ENCODE peak calls at places on chromosomes 2 and 18, in seven cellular contexts. V is A549, S is stomach, Z is tibial nerve, M is suprapubic skin, E is ovary, D is H1. G is an unnamed sample.
A peak's percentile ranks its signal among the peaks of the same experiment; 100 is the strongest.

GRCh38 chr2:239916205-239917127 is 108.7 kb downstream of the NDUFA10 start:
- DNase-seq in V (no peak), S (peak; percentile 45), Z (no peak), M (peak; percentile 43), E (no peak), D (peak; percentile 30), G (no peak)

GRCh38 chr2:11073251-11073650 is 82.0 kb upstream of the SLC66A3 start:
- DNase-seq in V (no peak), S (peak; percentile 42), Z (no peak), M (no peak), E (peak; percentile 54), D (peak; percentile 83), G (peak; percentile 52)

GRCh38 chr2:9811679-9812511 is 31.4 kb upstream of the TAF1B start:
- DNase-seq in V (no peak), S (peak; percentile 24), Z (no peak), M (no peak), E (no peak), D (peak; percentile 24), G (no peak)

GRCh38 chr2:187493877-187494568 is 46.0 kb upstream of the CALCRL start:
- DNase-seq in V (no peak), S (no peak), Z (no peak), M (no peak), E (no peak), D (no peak), G (no peak)

GRCh38 chr2:8229546-8229986 is 452.3 kb upstream of the ID2 start:
- DNase-seq in V (no peak), S (peak; percentile 42), Z (peak; percentile 53), M (no peak), E (peak; percentile 74), D (no peak), G (peak; percentile 41)

GRCh38 chr18:22106536-22107292 is 62.7 kb upstream of the GATA6 start:
- DNase-seq in V (no peak), S (peak; percentile 62), Z (no peak), M (no peak), E (no peak), D (no peak), G (no peak)

GRCh38 chr18:77208969-77209368 is 40.7 kb upstream of the GALR1 start:
- DNase-seq in V (no peak), S (peak; percentile 49), Z (no peak), M (peak; percentile 65), E (no peak), D (no peak), G (peak; percentile 57)

GRCh38 chr2:158724803-158725271 is 70.3 kb upstream of the DAPL1 start:
- DNase-seq in V (peak; percentile 16), S (peak; percentile 60), Z (no peak), M (no peak), E (no peak), D (no peak), G (no peak)

GRCh38 chr2:187684181-187684580 is 129.9 kb upstream of the TFPI start:
- DNase-seq in V (no peak), S (no peak), Z (no peak), M (no peak), E (no peak), D (no peak), G (no peak)

GRCh38 chr2:150621800-150622199 is 134.3 kb upstream of the RND3 start:
- DNase-seq in V (no peak), S (no peak), Z (no peak), M (no peak), E (no peak), D (no peak), G (no peak)

GRCh38 chr2:26618611-26619010 is 22.6 kb downstream of the CIB4 start:
- DNase-seq in V (no peak), S (no peak), Z (no peak), M (peak; percentile 32), E (no peak), D (peak; percentile 35), G (no peak)

GRCh38 chr2:1742680-1743395 is 1.5 kb downstream of the PXDN start:
- DNase-seq in V (peak; percentile 67), S (peak; percentile 36), Z (peak; percentile 82), M (peak; percentile 83), E (peak; percentile 87), D (peak; percentile 83), G (peak; percentile 70)

GRCh38 chr18:8045890-8046289 is 478.8 kb downstream of the PTPRM start:
- DNase-seq in V (no peak), S (no peak), Z (no peak), M (no peak), E (no peak), D (no peak), G (no peak)

GRCh38 chr2:70261501-70261900 is 3.6 kb downstream of the PCYOX1 start:
- DNase-seq in V (no peak), S (no peak), Z (no peak), M (no peak), E (no peak), D (no peak), G (no peak)

GRCh38 chr2:61090386-61090921 is 24.8 kb downstream of the SANBR start:
- DNase-seq in V (no peak), S (no peak), Z (no peak), M (no peak), E (no peak), D (no peak), G (no peak)

GRCh38 chr2:188495990-188496431 is 204.3 kb downstream of the GULP1 start:
- DNase-seq in V (no peak), S (no peak), Z (no peak), M (no peak), E (no peak), D (no peak), G (no peak)

GRCh38 chr2:24122356-24123211 is 550 bp downstream of the PFN4 start:
- DNase-seq in V (peak; percentile 20), S (no peak), Z (no peak), M (no peak), E (no peak), D (no peak), G (no peak)

GRCh38 chr2:176567361-176567760 is 298.1 kb downstream of the MTX2 start:
- DNase-seq in V (no peak), S (no peak), Z (no peak), M (no peak), E (no peak), D (no peak), G (no peak)

GRCh38 chr2:186543561-186544131 is 46.2 kb upstream of the ITGAV start:
- DNase-seq in V (no peak), S (no peak), Z (no peak), M (no peak), E (no peak), D (no peak), G (no peak)

GRCh38 chr2:62197609-62198236 is 1.8 kb downstream of the B3GNT2 start:
- DNase-seq in V (peak; percentile 41), S (peak; percentile 38), Z (no peak), M (no peak), E (peak; percentile 32), D (peak; percentile 62), G (peak; percentile 62)

GRCh38 chr18:75874401-75875093 is 447.0 kb upstream of the SMIM21 start:
- DNase-seq in V (no peak), S (no peak), Z (no peak), M (no peak), E (no peak), D (no peak), G (no peak)

GRCh38 chr2:19614066-19614465 is 255.6 kb upstream of the OSR1 start:
- DNase-seq in V (no peak), S (no peak), Z (no peak), M (no peak), E (no peak), D (no peak), G (no peak)

GRCh38 chr2:66432801-66433694 is 1.9 kb upstream of the MEIS1 start:
- DNase-seq in V (peak; percentile 95), S (peak; percentile 88), Z (peak; percentile 81), M (peak; percentile 93), E (peak; percentile 90), D (peak; percentile 88), G (peak; percentile 70)

GRCh38 chr18:21330122-21330701 is 88.2 kb downstream of the GREB1L start:
- DNase-seq in V (peak; percentile 9), S (peak; percentile 32), Z (peak; percentile 11), M (no peak), E (peak; percentile 27), D (no peak), G (no peak)

GRCh38 chr2:111698743-111699554 is 185.0 kb downstream of the ANAPC1 start:
- DNase-seq in V (peak; percentile 95), S (peak; percentile 70), Z (peak; percentile 70), M (peak; percentile 81), E (no peak), D (no peak), G (peak; percentile 89)
- TF ChIP-seq EP300 in V (peak; percentile 82), S (no peak), Z (peak; percentile 86), M (no peak), E (no peak), D (no peak), G (no peak)

DNA sequence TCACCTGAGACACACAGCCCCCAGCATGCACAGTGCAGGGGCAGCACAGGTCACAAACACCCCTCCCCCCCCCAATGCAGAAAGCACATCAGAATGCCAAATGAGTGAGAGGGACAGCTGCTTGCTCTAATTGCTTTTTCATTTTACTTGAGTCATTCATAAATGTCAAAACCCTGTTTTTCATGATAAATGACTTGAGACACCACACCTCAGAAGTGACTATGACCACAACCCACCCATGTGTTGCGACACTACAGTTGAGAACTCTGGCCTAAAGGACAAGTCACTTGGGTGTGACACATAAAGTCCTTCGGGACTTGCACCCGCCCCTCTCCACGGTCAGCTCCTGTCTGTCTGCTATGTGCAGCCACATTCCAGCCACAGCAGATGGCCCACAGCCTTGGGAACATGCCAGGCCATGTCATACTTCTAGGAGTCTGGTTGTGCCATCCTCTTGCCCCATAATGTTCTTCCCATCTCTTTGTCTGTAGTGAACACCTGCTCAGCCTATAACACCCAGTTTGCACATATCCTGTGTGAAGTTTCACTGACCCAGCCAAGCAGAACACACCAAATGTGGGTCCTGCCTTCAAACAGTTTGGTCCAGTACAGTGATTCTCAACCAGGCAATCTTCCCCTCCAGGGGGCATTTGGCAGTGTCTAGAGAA is 30.2 kb upstream of the RIOK3 start:
- DNase-seq in V (peak; percentile 20), S (peak; percentile 57), Z (no peak), M (peak; percentile 73), E (no peak), D (peak; percentile 28), G (peak; percentile 77)
- TF ChIP-seq EP300 in V (no peak), S (no peak), Z (no peak), M (no peak), E (no peak), D (no peak), G (no peak)

GRCh38 chr2:232890896-232891601 is 21.0 kb downstream of the SNORC start:
- DNase-seq in V (no peak), S (peak; percentile 24), Z (no peak), M (peak; percentile 64), E (no peak), D (peak; percentile 82), G (no peak)
- TF ChIP-seq EP300 in V (no peak), S (no peak), Z (no peak), M (no peak), E (no peak), D (peak; percentile 38), G (no peak)

DNA sequence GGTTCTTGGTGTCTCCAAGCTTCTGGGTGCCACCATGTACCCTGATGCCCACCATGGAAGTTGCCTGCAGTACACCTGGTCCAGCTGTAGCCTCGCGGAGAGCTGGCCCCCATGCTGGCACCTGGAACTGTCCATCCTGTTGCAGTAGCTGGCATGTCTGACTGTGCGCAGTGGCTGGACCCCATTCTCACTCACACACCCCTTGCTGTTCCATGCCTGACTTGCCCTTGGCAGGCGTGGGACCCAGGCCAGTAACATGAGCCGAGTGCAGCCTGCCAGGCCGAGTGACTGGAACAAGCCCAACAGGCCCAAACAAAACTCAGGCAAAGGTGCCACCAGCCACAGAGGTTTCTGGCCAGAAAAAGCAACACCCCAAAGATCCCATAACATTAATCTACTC is 73.8 kb downstream of the NEURL3 start:
- DNase-seq in V (no peak), S (peak; percentile 72), Z (no peak), M (no peak), E (no peak), D (no peak), G (no peak)
- TF ChIP-seq EP300 in V (no peak), S (no peak), Z (no peak), M (no peak), E (no peak), D (no peak), G (no peak)

GRCh38 chr2:195656131-195656858 is 731 bp upstream of the SLC39A10 start:
- DNase-seq in V (no peak), S (no peak), Z (peak; percentile 14), M (no peak), E (peak; percentile 22), D (no peak), G (no peak)
- TF ChIP-seq EP300 in V (no peak), S (no peak), Z (no peak), M (peak; percentile 38), E (no peak), D (no peak), G (no peak)

G was measured in transverse colon.